ENCODE peak calls at places on chromosomes 7 and 10, in four cellular contexts. W is astrocyte, I is sigmoid colon, L is A549. A is an unnamed sample.
A peak's percentile ranks its signal among the peaks of the same experiment; 100 is the strongest.

GRCh38 chr10:11746883-11747539 is 4.8 kb downstream of the ECHDC3 start:
- DNase-seq in W (no peak), I (no peak), L (no peak), A (no peak)

GRCh38 chr7:110307776-110308175 is 783.2 kb upstream of the LRRN3 start:
- DNase-seq in W (no peak), I (no peak), L (no peak), A (no peak)

GRCh38 chr10:47370878-47371277 is 13.2 kb downstream of the ZNF488 start:
- DNase-seq in W (no peak), I (no peak), L (no peak), A (no peak)

GRCh38 chr10:95485445-95485844 is 75.7 kb downstream of the SORBS1 start:
- DNase-seq in W (peak; percentile 57), I (peak; percentile 39), L (no peak), A (no peak)

GRCh38 chr10:98253499-98253898 is 14.5 kb downstream of the LOXL4 start:
- DNase-seq in W (no peak), I (no peak), L (no peak), A (no peak)

GRCh38 chr7:123865517-123866117 is 20.6 kb downstream of the HYAL4 start:
- DNase-seq in W (peak; percentile 33), I (no peak), L (peak; percentile 11), A (peak; percentile 16)

GRCh38 chr10:14751576-14752330 is 22.9 kb downstream of the FAM107B start:
- DNase-seq in W (no peak), I (peak; percentile 89), L (no peak), A (no peak)

GRCh38 chr7:20542594-20542993 is 72.9 kb upstream of the ABCB5 start:
- DNase-seq in W (peak; percentile 23), I (peak; percentile 78), L (no peak), A (no peak)

GRCh38 chr7:144384555-144385245 is 18.8 kb downstream of the NOBOX start:
- DNase-seq in W (peak; percentile 81), I (peak; percentile 65), L (no peak), A (no peak)

GRCh38 chr10:8967004-8967530 is 912.6 kb downstream of the GATA3 start:
- DNase-seq in W (no peak), I (no peak), L (no peak), A (no peak)

GRCh38 chr10:32692174-32692573 is 246.2 kb downstream of the CCDC7 start:
- DNase-seq in W (peak; percentile 98), I (no peak), L (no peak), A (no peak)

GRCh38 chr7:101170617-101171441 is 5.5 kb upstream of the VGF start:
- DNase-seq in W (no peak), I (no peak), L (no peak), A (no peak)
- H3K4me1 ChIP-seq in W (peaks cover 58% of the 10 kb centered on the region), I (peaks cover 41% of the 10 kb centered on the region), L (peaks cover 78% of the 10 kb centered on the region), A (peaks cover 49% of the 10 kb centered on the region)

GRCh38 chr10:119293368-119293767 is 86.0 kb downstream of the GRK5 start:
- DNase-seq in W (no peak), I (no peak), L (no peak), A (no peak)

GRCh38 chr10:119292968-119293367 is 85.6 kb downstream of the GRK5 start:
- DNase-seq in W (no peak), I (no peak), L (no peak), A (peak; percentile 70)

GRCh38 chr10:119289227-119289925 is 82.0 kb downstream of the GRK5 start:
- DNase-seq in W (no peak), I (peak; percentile 65), L (no peak), A (no peak)

GRCh38 chr10:119290301-119291036 is 83.1 kb downstream of the GRK5 start:
- DNase-seq in W (no peak), I (no peak), L (no peak), A (no peak)

GRCh38 chr10:119291223-119291900 is 84.0 kb downstream of the GRK5 start:
- DNase-seq in W (no peak), I (no peak), L (no peak), A (no peak)
- H3K27ac ChIP-seq in W (no peak overlapping the region), I (no peak overlapping the region), L (peak overlapping the region; percentile 34), A (no peak overlapping the region)

DNA sequence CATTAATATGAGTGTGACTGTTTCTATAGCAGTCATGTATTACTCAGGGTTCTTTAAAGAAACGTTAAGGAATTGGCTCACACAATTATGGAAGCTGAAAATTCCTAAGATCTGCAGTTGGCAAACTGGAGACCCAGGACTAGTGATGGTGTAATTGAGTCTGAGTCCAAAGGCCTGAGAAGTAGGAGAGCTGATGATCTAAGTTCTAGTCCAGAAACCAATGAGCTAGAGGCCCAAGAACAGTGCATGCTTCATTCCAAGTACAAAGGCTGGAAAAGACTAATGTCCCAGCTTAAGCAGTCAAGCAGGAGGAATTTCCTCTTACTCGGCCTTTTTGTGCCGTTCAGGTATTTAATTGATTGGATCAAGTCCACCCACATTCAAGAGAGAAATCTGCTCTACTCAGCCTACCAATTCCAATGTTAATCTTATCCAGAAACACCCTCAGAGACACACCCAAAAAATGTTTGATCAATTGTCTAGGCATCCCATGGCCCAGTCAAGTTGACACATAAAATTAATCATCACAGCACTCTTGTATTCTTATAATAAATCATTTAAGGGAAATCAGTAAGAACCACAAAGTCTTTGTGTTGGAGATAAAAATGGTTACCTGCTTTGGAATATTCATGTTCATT is 312.1 kb downstream of the PRKG1 start:
- DNase-seq in W (peak; percentile 86), I (no peak), L (no peak), A (no peak)
- H3K4me1 ChIP-seq in W (peaks cover 14% of the 10 kb centered on the region), I (peaks cover 21% of the 10 kb centered on the region), L (no peaks in the 10 kb centered on the region), A (no peaks in the 10 kb centered on the region)

GRCh38 chr10:18400201-18400910 is 251.0 kb downstream of the NSUN6 start:
- DNase-seq in W (no peak), I (no peak), L (no peak), A (peak; percentile 42)
- H3K27ac ChIP-seq in W (no peak overlapping the region), I (no peak overlapping the region), L (no peak overlapping the region), A (no peak overlapping the region)

A was measured in CD4-positive, CD25-positive, alpha-beta regulatory T cell.